ENCODE peak calls at places on chromosomes 11 and 22, in seven cellular contexts. P is KG1, K is HT1080, A is LoVo, I is GM12864, J is NCI-H1092, D is NCI-H226. R is an unnamed sample.

GRCh38 chr11:45082744-45083543 is 63.5 kb upstream of the PRDM11 start:
- DNase-seq in P (peak), K (no peak), A (no peak), I (no peak), J (no peak), D (no peak), R (no peak)

GRCh38 chr11:134530826-134531225 is 118.8 kb upstream of the B3GAT1 start:
- DNase-seq in P (no peak), K (no peak), A (no peak), I (no peak), J (no peak), D (no peak), R (no peak)

GRCh38 chr11:4769838-4770237 is at the start of gene OR51F1:
- DNase-seq in P (no peak), K (no peak), A (no peak), I (no peak), J (no peak), D (no peak), R (no peak)

GRCh38 chr22:37544955-37545702 is 15.2 kb upstream of the CDC42EP1 start:
- DNase-seq in P (no peak), K (peak), A (peak), I (no peak), J (no peak), D (peak), R (peak)

GRCh38 chr22:40224702-40225101 is 47.0 kb downstream of the TNRC6B start:
- DNase-seq in P (no peak), K (no peak), A (no peak), I (no peak), J (no peak), D (peak), R (no peak)

GRCh38 chr11:44775366-44776356 is 48.9 kb downstream of the TSPAN18 start:
- DNase-seq in P (peak), K (peak), A (peak), I (peak), J (peak), D (peak), R (peak)

GRCh38 chr11:1759851-1760220 is 3.9 kb downstream of the CTSD start:
- DNase-seq in P (no peak), K (no peak), A (no peak), I (no peak), J (no peak), D (no peak), R (no peak)

GRCh38 chr11:117232911-117233409 is 489 bp downstream of the RNF214 start:
- DNase-seq in P (no peak), K (no peak), A (no peak), I (no peak), J (no peak), D (no peak), R (peak)

GRCh38 chr11:36985562-36985961 is 387.5 kb upstream of the RAG2 start:
- DNase-seq in P (no peak), K (no peak), A (no peak), I (no peak), J (no peak), D (no peak), R (no peak)

GRCh38 chr11:134950692-134951304 is 538.8 kb upstream of the B3GAT1 start:
- DNase-seq in P (no peak), K (peak), A (no peak), I (no peak), J (no peak), D (no peak), R (no peak)

GRCh38 chr11:100939581-100939980 is 190.0 kb downstream of the PGR start:
- DNase-seq in P (no peak), K (no peak), A (no peak), I (no peak), J (no peak), D (no peak), R (no peak)

GRCh38 chr11:14499178-14499559 is 442 bp downstream of the COPB1 start:
- DNase-seq in P (no peak), K (no peak), A (peak), I (no peak), J (peak), D (no peak), R (no peak)

GRCh38 chr11:72871089-72871488 is 56.9 kb downstream of the ATG16L2 start:
- DNase-seq in P (no peak), K (no peak), A (no peak), I (no peak), J (no peak), D (no peak), R (no peak)

GRCh38 chr11:111777094-111778046 is 11.2 kb upstream of the PPP2R1B start:
- DNase-seq in P (peak), K (peak), A (peak), I (peak), J (peak), D (peak), R (peak)

GRCh38 chr11:69010964-69011623 is 2.0 kb downstream of the MRGPRF start:
- DNase-seq in P (no peak), K (no peak), A (peak), I (no peak), J (no peak), D (peak), R (peak)

GRCh38 chr11:1832989-1833365 is 1.8 kb upstream of the SYT8 start:
- DNase-seq in P (no peak), K (no peak), A (no peak), I (no peak), J (no peak), D (no peak), R (no peak)

GRCh38 chr11:70141490-70142014 is 61.5 kb upstream of the FADD start:
- DNase-seq in P (no peak), K (no peak), A (no peak), I (no peak), J (peak), D (no peak), R (no peak)

GRCh38 chr22:47619631-47620030 is 857.2 kb downstream of the TBC1D22A start:
- DNase-seq in P (no peak), K (no peak), A (no peak), I (no peak), J (no peak), D (no peak), R (no peak)

GRCh38 chr22:36352775-36353507 is 34.8 kb downstream of the MYH9 start:
- DNase-seq in P (no peak), K (peak), A (no peak), I (no peak), J (peak), D (no peak), R (peak)